ENCODE peak calls at places on chromosomes 3 and 15, in eight cellular contexts. J is effector memory CD4-positive, alpha-beta T cell; K is upper lobe of right lung; M is A549; C is Karpas-422; R is left ventricle myocardium inferior; P is adrenal gland; G is endothelial cell of umbilical vein. S is an unnamed sample.

GRCh38 chr15:100880897-100881242 is 1.2 kb downstream of the ALDH1A3 start:
- DNase-seq in C (no peak), M (no peak), P (no peak), J (no peak), R (no peak), K (no peak), G (no peak), S (no peak)

GRCh38 chr15:71079208-71080044 is 35.8 kb upstream of the THSD4 start:
- DNase-seq in J (no peak), M (peak; percentile 49), C (no peak), R (peak; percentile 29), G (no peak), P (no peak), K (no peak), S (no peak)

GRCh38 chr3:146530609-146531008 is 13.8 kb downstream of the PLSCR1 start:
- DNase-seq in G (no peak), P (no peak), R (no peak), J (no peak), K (no peak), M (no peak), C (no peak), S (no peak)

GRCh38 chr15:31344824-31345605 is 18.4 kb downstream of the KLF13 start:
- DNase-seq in K (peak; percentile 76), M (no peak), G (no peak), P (no peak), J (no peak), C (peak; percentile 75), R (peak; percentile 72), S (no peak)

GRCh38 chr15:73926191-73927002 is at the start of gene LOXL1:
- DNase-seq in J (no peak), M (no peak), C (no peak), P (no peak), G (peak; percentile 56), R (peak; percentile 79), K (peak; percentile 76), S (no peak)

GRCh38 chr15:65072027-65072426 is 4.2 kb upstream of the RASL12 start:
- DNase-seq in J (no peak), R (peak; percentile 62), K (no peak), C (no peak), M (no peak), G (no peak), P (peak; percentile 59), S (no peak)

GRCh38 chr3:164380156-164380555 is 698.1 kb downstream of the SI start:
- DNase-seq in C (no peak), G (no peak), M (no peak), J (no peak), R (no peak), P (no peak), K (no peak), S (no peak)

GRCh38 chr15:101124731-101125558 is 126.9 kb downstream of the CHSY1 start:
- DNase-seq in R (no peak), G (peak; percentile 41), C (peak; percentile 74), M (no peak), K (no peak), P (no peak), J (no peak), S (no peak)

GRCh38 chr3:56855856-56856538 is 54.2 kb upstream of the ARHGEF3 start:
- DNase-seq in P (peak; percentile 40), K (no peak), C (peak; percentile 70), M (peak; percentile 33), G (peak; percentile 67), R (peak; percentile 27), J (no peak), S (no peak)

GRCh38 chr3:169362261-169362660 is 301.3 kb downstream of the MECOM start:
- DNase-seq in G (peak; percentile 33), C (no peak), K (no peak), M (no peak), R (no peak), J (no peak), P (no peak), S (no peak)

GRCh38 chr3:134652409-134652831 is 1.6 kb upstream of the KY start:
- DNase-seq in C (no peak), R (no peak), G (no peak), M (no peak), J (no peak), P (no peak), K (no peak), S (no peak)

GRCh38 chr3:46812237-46812791 is 50.9 kb downstream of the MYL3 start:
- DNase-seq in C (no peak), M (peak; percentile 21), P (peak; percentile 56), K (peak; percentile 87), R (peak; percentile 75), G (peak; percentile 57), J (peak; percentile 56), S (peak; percentile 50)

GRCh38 chr3:50267280-50267913 is 1.6 kb upstream of the SEMA3B start:
- DNase-seq in M (no peak), C (no peak), K (peak; percentile 86), J (no peak), G (no peak), R (peak; percentile 82), P (peak; percentile 24), S (no peak)

GRCh38 chr3:35946121-35946856 is 307.0 kb downstream of the ARPP21 start:
- DNase-seq in G (peak; percentile 59), C (peak; percentile 65), J (no peak), K (no peak), P (no peak), R (no peak), M (peak; percentile 43), S (peak; percentile 5)

GRCh38 chr3:35633332-35634124 is 5.8 kb upstream of the ARPP21 start:
- DNase-seq in C (no peak), R (no peak), K (no peak), G (no peak), M (no peak), P (no peak), J (no peak), S (no peak)

GRCh38 chr3:187919018-187919417 is 173.8 kb upstream of the BCL6 start:
- DNase-seq in R (no peak), K (no peak), M (no peak), G (no peak), J (peak; percentile 60), P (no peak), C (peak; percentile 98), S (no peak)

GRCh38 chr3:62758296-62759066 is 116.7 kb downstream of the CADPS start:
- DNase-seq in P (no peak), K (no peak), J (no peak), R (no peak), C (peak; percentile 63), G (no peak), M (no peak), S (no peak)

GRCh38 chr15:75928680-75929608 is 25.3 kb downstream of the FBXO22 start:
- DNase-seq in R (no peak), J (no peak), K (no peak), P (no peak), M (peak; percentile 75), C (peak; percentile 78), G (no peak), S (no peak)

GRCh38 chr3:131277836-131278497 is 103.6 kb upstream of the NUDT16 start:
- DNase-seq in J (no peak), C (no peak), M (no peak), P (no peak), K (no peak), R (no peak), G (peak; percentile 6), S (no peak)

GRCh38 chr3:137110392-137110996 is 152.7 kb downstream of the IL20RB start:
- DNase-seq in J (no peak), P (no peak), C (peak; percentile 69), K (no peak), R (no peak), G (peak; percentile 16), M (peak; percentile 21), S (peak; percentile 33)

GRCh38 chr3:72560857-72561675 is 287.2 kb downstream of the SHQ1 start:
- DNase-seq in C (no peak), M (no peak), K (no peak), G (no peak), J (no peak), R (no peak), P (no peak), S (no peak)

GRCh38 chr15:77030042-77030927 is 35.4 kb downstream of the PSTPIP1 start:
- DNase-seq in M (no peak), G (no peak), R (no peak), P (peak; percentile 14), J (no peak), K (peak; percentile 70), C (no peak), S (no peak)

GRCh38 chr15:77027111-77027696 is 32.3 kb downstream of the PSTPIP1 start:
- DNase-seq in M (no peak), C (no peak), P (no peak), G (no peak), J (no peak), R (no peak), K (peak; percentile 45), S (no peak)

GRCh38 chr15:77029166-77030041 is 34.5 kb downstream of the PSTPIP1 start:
- DNase-seq in G (no peak), R (no peak), M (no peak), J (no peak), C (no peak), K (peak; percentile 60), P (peak; percentile 13), S (no peak)

GRCh38 chr15:77027697-77028450 is 32.9 kb downstream of the PSTPIP1 start:
- DNase-seq in K (peak; percentile 57), M (no peak), C (no peak), J (no peak), R (no peak), P (peak; percentile 54), G (peak; percentile 18), S (no peak)

GRCh38 chr15:77028451-77029165 is 33.7 kb downstream of the PSTPIP1 start:
- DNase-seq in J (no peak), P (peak; percentile 17), M (no peak), R (no peak), K (peak; percentile 64), C (no peak), G (no peak), S (no peak)
- H3K4me3 ChIP-seq in J (no peak overlapping the region), P (peak overlapping the region; percentile 44), M (no peak overlapping the region), R (peak overlapping the region; percentile 55), K (no peak overlapping the region), C (no peak overlapping the region), G (peak overlapping the region; percentile 23), S (peak overlapping the region; percentile 24)

GRCh38 chr15:59524331-59524731 is 86.3 kb downstream of the FAM81A start:
- DNase-seq in M (no peak), G (no peak), C (no peak), P (no peak), K (no peak), R (no peak), J (no peak), S (no peak)
- H3K27ac ChIP-seq in M (no peak overlapping the region), G (no peak overlapping the region), C (no peak overlapping the region), P (no peak overlapping the region), K (no peak overlapping the region), R (no peak overlapping the region), J (no peak overlapping the region), S (no peak overlapping the region)

GRCh38 chr3:127053450-127053849 is 70.5 kb downstream of the PLXNA1 start:
- DNase-seq in J (no peak), K (peak; percentile 29), M (no peak), R (peak; percentile 46), G (no peak), P (no peak), C (no peak), S (no peak)
- H3K4me3 ChIP-seq in J (no peak overlapping the region), K (no peak overlapping the region), M (no peak overlapping the region), R (no peak overlapping the region), G (no peak overlapping the region), P (no peak overlapping the region), C (no peak overlapping the region), S (no peak overlapping the region)

DNA sequence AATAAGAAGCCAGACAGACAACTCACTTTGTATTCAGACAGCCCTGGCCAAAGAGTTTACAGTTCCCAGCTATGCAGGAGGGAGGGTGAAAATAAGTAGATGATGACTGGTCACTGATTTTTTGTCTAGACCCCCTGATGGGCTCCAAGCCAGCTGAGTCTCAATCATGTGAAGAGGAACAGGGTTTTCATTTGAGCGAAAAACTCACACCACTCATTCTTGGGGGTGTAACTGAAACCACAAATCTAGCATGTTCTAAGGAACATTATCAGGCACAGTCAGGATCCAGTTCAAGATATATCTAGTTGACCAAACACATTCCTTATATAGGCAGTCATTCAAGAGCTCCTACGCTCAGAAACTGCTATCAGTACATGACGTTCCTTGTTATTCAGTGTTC is 59.0 kb downstream of the LMCD1 start:
- DNase-seq in G (no peak), R (no peak), K (no peak), P (no peak), M (no peak), C (no peak), J (no peak), S (no peak)
- H3K27ac ChIP-seq in G (no peak overlapping the region), R (peak overlapping the region; percentile 82), K (peak overlapping the region; percentile 17), P (peak overlapping the region; percentile 46), M (no peak overlapping the region), C (no peak overlapping the region), J (no peak overlapping the region), S (no peak overlapping the region)

S was measured in iPS DF 6.9.